ENCODE peak calls at places on chromosomes 4 and X, in five cellular contexts. O is neuronal stem cell, Y is EL, X is Karpas-422, B is endothelial cell. W is an unnamed sample.

GRCh38 chrX:118823263-118824172 is at the start of gene ZCCHC12:
- DNase-seq in O (peak; percentile 75), Y (peak; percentile 59), X (no peak), B (peak; percentile 60), W (peak; percentile 60)

GRCh38 chr4:38964942-38965775 is 67.0 kb downstream of the TMEM156 start:
- DNase-seq in O (no peak), Y (no peak), X (no peak), B (no peak), W (no peak)

GRCh38 chrX:57178605-57179004 is 41.4 kb upstream of the SPIN2A start:
- DNase-seq in O (no peak), Y (no peak), X (no peak), B (no peak), W (no peak)

GRCh38 chr4:56323386-56323785 is 63.9 kb downstream of the AASDH start:
- DNase-seq in O (no peak), Y (no peak), X (no peak), B (no peak), W (no peak)

GRCh38 chrX:95764972-95765451 is 919.6 kb upstream of the DIAPH2 start:
- DNase-seq in O (peak; percentile 32), Y (no peak), X (peak; percentile 78), B (no peak), W (peak; percentile 1)

GRCh38 chr4:159764343-159764952 is 661.6 kb downstream of the RAPGEF2 start:
- DNase-seq in O (peak; percentile 69), Y (peak; percentile 53), X (peak; percentile 74), B (peak; percentile 50), W (peak; percentile 54)

GRCh38 chr4:164357957-164358356 is 396.0 kb upstream of the SMIM31 start:
- DNase-seq in O (no peak), Y (no peak), X (peak; percentile 6), B (no peak), W (no peak)

GRCh38 chr4:80539190-80539589 is 203.7 kb downstream of the CFAP299 start:
- DNase-seq in O (no peak), Y (no peak), X (no peak), B (no peak), W (no peak)

GRCh38 chr4:75985116-75985515 is 5.6 kb downstream of the SDAD1 start:
- DNase-seq in O (no peak), Y (peak; percentile 91), X (no peak), B (no peak), W (no peak)

GRCh38 chrX:103464774-103465117 is 54.5 kb downstream of the RAB40A start:
- DNase-seq in O (peak; percentile 51), Y (peak; percentile 70), X (peak; percentile 93), B (peak; percentile 73), W (peak; percentile 66)

GRCh38 chrX:132609449-132609848 is 120.6 kb upstream of the MBNL3 start:
- DNase-seq in O (no peak), Y (no peak), X (no peak), B (no peak), W (no peak)

GRCh38 chr4:64407000-64407399 is 2.2 kb downstream of the TECRL start:
- DNase-seq in O (no peak), Y (no peak), X (no peak), B (no peak), W (no peak)

GRCh38 chr4:141311805-141312204 is 91.1 kb downstream of the ZNF330 start:
- DNase-seq in O (no peak), Y (no peak), X (no peak), B (no peak), W (no peak)

GRCh38 chr4:147326581-147326980 is 154.3 kb upstream of the EDNRA start:
- DNase-seq in O (no peak), Y (peak; percentile 37), X (no peak), B (no peak), W (no peak)

GRCh38 chr4:156946508-156947197 is 24.9 kb downstream of the PDGFC start:
- DNase-seq in O (no peak), Y (peak; percentile 98), X (no peak), B (no peak), W (no peak)

GRCh38 chr4:11111876-11112275 is 316.8 kb downstream of the HS3ST1 start:
- DNase-seq in O (no peak), Y (no peak), X (no peak), B (no peak), W (no peak)

W was measured in neural crest cell.